ENCODE peak calls at places on chromosomes 12 and 14, in eight cellular contexts. Q is activated T-cell treated with anti-CD3 and anti-CD28 coated beads for 1 hour; P is NCI-H1092; U is AG08395; V is left cardiac atrium; D is activated naive CD4-positive, alpha-beta T cell treated with anti-CD3 and anti-CD28 coated beads, Interleukin-2, amount 10 ng/mL, durations not matched to agents 7 days and 5 days; X is MCF 10A; J is COR-L47. F is an unnamed sample.

GRCh38 chr12:131084341-131085011 is 130.8 kb downstream of the ADGRD1 start:
- DNase-seq in Q (no peak), P (no peak), U (no peak), V (no peak), D (no peak), X (no peak), J (no peak), F (no peak)

GRCh38 chr14:53870997-53871396 is 85.6 kb downstream of the BMP4 start:
- DNase-seq in Q (no peak), P (no peak), U (no peak), V (no peak), D (no peak), X (no peak), J (no peak), F (no peak)

GRCh38 chr12:27158322-27158721 is 75.9 kb upstream of the C12orf71 start:
- DNase-seq in Q (no peak), P (no peak), U (no peak), V (no peak), D (no peak), X (no peak), J (no peak), F (no peak)

GRCh38 chr14:81565441-81566290 is 32.0 kb upstream of the SEL1L start:
- DNase-seq in Q (no peak), P (no peak), U (peak), V (no peak), D (peak), X (peak), J (peak), F (peak)

GRCh38 chr12:14774944-14775651 is 28.2 kb downstream of the WBP11 start:
- DNase-seq in Q (no peak), P (no peak), U (peak), V (peak), D (peak), X (peak), J (no peak), F (peak)

GRCh38 chr12:108305520-108305919 is 33.6 kb downstream of the CMKLR1 start:
- DNase-seq in Q (no peak), P (no peak), U (peak), V (peak), D (no peak), X (peak), J (no peak), F (peak)

GRCh38 chr12:23771230-23771949 is 178.1 kb downstream of the SOX5 start:
- DNase-seq in Q (no peak), P (no peak), U (no peak), V (peak), D (no peak), X (no peak), J (no peak), F (no peak)

GRCh38 chr14:37566811-37567371 is 28.2 kb downstream of the FOXA1 start:
- DNase-seq in Q (no peak), P (peak), U (no peak), V (no peak), D (no peak), X (peak), J (no peak), F (no peak)

GRCh38 chr14:69719501-69719951 is 47.4 kb upstream of the SRSF5 start:
- DNase-seq in Q (no peak), P (no peak), U (peak), V (peak), D (no peak), X (peak), J (no peak), F (peak)

GRCh38 chr14:102539544-102540309 is 30.2 kb upstream of the ANKRD9 start:
- DNase-seq in Q (no peak), P (peak), U (no peak), V (peak), D (no peak), X (peak), J (peak), F (no peak)

F was measured in HFFc6.